ENCODE peak calls at places on chromosomes 2 and 18, in six cellular contexts. I is pancreas, C is PC-9, N is hepatocyte, X is uterus, H is fibroblast of lung. F is an unnamed sample.

GRCh38 chr2:239819974-239820555 is 205.1 kb downstream of the NDUFA10 start:
- DNase-seq in N (no peak), C (no peak), X (no peak), I (no peak), H (no peak), F (no peak)

GRCh38 chr2:1884933-1885580 is 140.7 kb upstream of the PXDN start:
- DNase-seq in C (no peak), N (no peak), I (no peak), X (no peak), H (peak; percentile 77), F (no peak)

GRCh38 chr18:23920054-23920453 is 94.5 kb upstream of the TTC39C start:
- DNase-seq in X (no peak), C (no peak), N (no peak), H (no peak), I (no peak), F (no peak)

GRCh38 chr2:226483745-226484619 is 315.6 kb downstream of the IRS1 start:
- DNase-seq in X (no peak), N (no peak), H (peak; percentile 28), I (no peak), C (peak; percentile 68), F (peak; percentile 80)

GRCh38 chr18:49459404-49460171 is 857 bp downstream of the DYM start:
- DNase-seq in H (no peak), X (no peak), N (no peak), C (no peak), I (no peak), F (no peak)

GRCh38 chr2:223481486-223481885 is 120.7 kb downstream of the SCG2 start:
- DNase-seq in I (no peak), N (no peak), H (no peak), C (no peak), X (no peak), F (no peak)

GRCh38 chr18:55515946-55516710 is 71.9 kb downstream of the TCF4 start:
- DNase-seq in H (no peak), I (no peak), X (no peak), N (no peak), C (no peak), F (no peak)

GRCh38 chr18:80200171-80200931 is 47.0 kb downstream of the PARD6G start:
- DNase-seq in X (no peak), H (peak; percentile 28), C (no peak), N (peak; percentile 39), I (no peak), F (peak; percentile 4)

GRCh38 chr2:3522851-3523481 is 3.6 kb upstream of the ADI1 start:
- DNase-seq in X (peak; percentile 74), C (no peak), H (peak; percentile 65), I (no peak), N (peak; percentile 35), F (no peak)

GRCh38 chr2:119491776-119492525 is 32.3 kb downstream of the SCTR start:
- DNase-seq in I (no peak), H (peak; percentile 44), N (peak; percentile 86), X (no peak), C (peak; percentile 97), F (peak; percentile 92)

GRCh38 chr18:45359275-45360009 is 255.8 kb upstream of the SLC14A2 start:
- DNase-seq in I (peak; percentile 72), C (peak; percentile 78), X (no peak), H (no peak), N (peak; percentile 70), F (peak; percentile 84)

GRCh38 chr18:5452943-5453342 is 90.9 kb downstream of the EPB41L3 start:
- DNase-seq in N (no peak), X (no peak), H (no peak), I (no peak), C (no peak), F (no peak)

GRCh38 chr2:175950512-175950911 is 51.6 kb downstream of the LNPK start:
- DNase-seq in C (peak; percentile 6), H (no peak), X (no peak), N (no peak), I (no peak), F (no peak)

GRCh38 chr2:172438741-172439508 is 11.5 kb downstream of the ITGA6 start:
- DNase-seq in I (no peak), X (no peak), H (peak; percentile 55), C (peak; percentile 99), N (no peak), F (no peak)

GRCh38 chr2:234973008-234973407 is 21.2 kb downstream of the SH3BP4 start:
- DNase-seq in N (no peak), H (no peak), C (no peak), X (no peak), I (no peak), F (no peak)

GRCh38 chr2:72893594-72894319 is 6.5 kb downstream of the SPR start:
- DNase-seq in I (peak; percentile 40), X (no peak), C (peak; percentile 55), N (peak; percentile 79), H (peak; percentile 63), F (peak; percentile 80)

GRCh38 chr2:101036562-101036961 is 34.5 kb downstream of the RPL31 start:
- DNase-seq in N (no peak), C (no peak), H (peak; percentile 67), I (no peak), X (no peak), F (no peak)

GRCh38 chr2:168521342-168521741 is 65.3 kb downstream of the CERS6 start:
- DNase-seq in H (peak; percentile 56), C (no peak), I (no peak), N (no peak), X (no peak), F (no peak)

GRCh38 chr2:69581774-69582581 is 61.6 kb downstream of the AAK1 start:
- DNase-seq in H (no peak), X (no peak), N (no peak), I (peak; percentile 39), C (peak; percentile 67), F (peak; percentile 67)

GRCh38 chr2:36733215-36733614 is 36.7 kb downstream of the VIT start:
- DNase-seq in I (no peak), C (no peak), H (no peak), N (no peak), X (no peak), F (no peak)

GRCh38 chr2:36732701-36733036 is 36.2 kb downstream of the VIT start:
- DNase-seq in I (no peak), H (no peak), X (no peak), N (no peak), C (no peak), F (no peak)

GRCh38 chr2:36729067-36729466 is 32.6 kb downstream of the VIT start:
- DNase-seq in H (no peak), X (no peak), N (no peak), C (no peak), I (no peak), F (no peak)

GRCh38 chr2:36731941-36732700 is 35.6 kb downstream of the VIT start:
- DNase-seq in I (no peak), H (peak; percentile 39), N (peak; percentile 16), X (no peak), C (peak; percentile 87), F (no peak)

GRCh38 chr2:36727586-36727985 is 31.1 kb downstream of the VIT start:
- DNase-seq in N (no peak), C (no peak), H (no peak), X (no peak), I (no peak), F (no peak)
- H3K4me1 ChIP-seq in N (no peaks in the 10 kb centered on the region), C (peaks cover 13% of the 10 kb centered on the region), H (no peaks in the 10 kb centered on the region), X (no peaks in the 10 kb centered on the region), I (no peaks in the 10 kb centered on the region), F (no peaks in the 10 kb centered on the region)

DNA sequence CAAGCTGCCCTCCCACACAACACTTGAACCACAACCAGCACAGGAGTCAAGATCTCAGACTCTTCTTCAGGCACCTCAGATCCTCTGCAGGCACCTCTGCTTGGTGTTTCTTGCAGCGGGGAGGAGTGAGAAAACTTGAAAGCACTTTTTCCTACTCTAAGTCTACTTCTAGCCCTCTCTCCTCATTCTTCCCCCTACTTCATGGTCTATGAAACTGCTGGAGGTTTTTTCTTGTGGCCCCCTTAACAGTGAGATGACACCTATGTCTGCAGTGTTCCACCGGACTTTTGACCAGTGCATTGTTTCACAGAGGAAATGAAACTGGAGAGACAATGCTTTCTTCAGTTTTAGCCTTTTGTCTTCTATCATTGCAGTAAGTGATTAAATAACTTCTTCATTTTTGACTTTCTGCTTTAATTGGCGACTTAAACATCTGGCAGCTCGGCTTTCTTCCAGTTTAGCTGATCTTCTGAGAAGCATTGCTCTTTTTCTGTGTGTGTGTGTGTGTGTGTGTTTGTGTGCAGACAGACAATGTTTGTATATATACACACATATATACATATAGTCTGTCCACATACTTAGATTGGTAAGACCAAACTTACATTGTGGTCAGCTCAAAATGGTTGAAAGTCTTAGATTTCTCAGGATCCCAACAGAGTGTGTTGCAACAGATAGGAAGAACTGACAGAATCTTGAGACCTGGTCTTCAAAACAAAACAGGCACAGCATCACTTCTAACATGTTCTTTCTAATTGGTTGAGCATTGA is 1474.0 kb upstream of the TMEFF2 start:
- DNase-seq in I (no peak), X (no peak), H (no peak), C (no peak), N (no peak), F (no peak)
- H3K4me3 ChIP-seq in I (no peak overlapping the region), X (no peak overlapping the region), H (no peak overlapping the region), C (no peak overlapping the region), N (no peak overlapping the region), F (no peak overlapping the region)

DNA sequence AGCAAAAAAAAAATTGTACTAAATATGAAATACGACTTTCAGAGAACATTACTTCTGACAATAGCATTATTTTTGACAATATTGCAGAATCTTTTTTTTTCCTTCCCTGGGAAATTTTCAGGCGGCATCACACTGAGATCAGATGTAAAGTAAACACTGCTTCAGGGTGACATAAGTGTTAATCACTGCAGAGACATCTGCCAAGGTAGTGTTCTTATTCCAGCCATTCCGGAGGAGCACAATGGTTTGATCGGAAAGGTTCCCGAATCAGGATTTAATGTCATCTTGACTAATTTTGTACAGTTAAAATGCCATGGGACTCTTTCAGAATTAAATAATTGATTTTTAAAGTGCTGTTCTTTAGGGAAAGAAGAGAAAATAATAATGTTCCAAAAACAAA is 56.7 kb upstream of the ZNF236 start:
- DNase-seq in H (peak; percentile 7), N (no peak), X (no peak), I (no peak), C (no peak), F (no peak)
- TF ChIP-seq CTCF in H (no peak), N (no peak), X (no peak), I (no peak), C (no peak), F (no peak)

GRCh38 chr2:196598412-196598811 is 41.1 kb upstream of the CCDC150 start:
- DNase-seq in I (no peak), C (no peak), X (no peak), N (no peak), H (no peak), F (no peak)
- H3K4me1 ChIP-seq in I (no peaks in the 10 kb centered on the region), C (peaks cover 6% of the 10 kb centered on the region), X (no peaks in the 10 kb centered on the region), N (no peaks in the 10 kb centered on the region), H (peaks cover 5% of the 10 kb centered on the region), F (no peaks in the 10 kb centered on the region)

GRCh38 chr2:84686783-84687442 is 170.6 kb downstream of the DNAH6 start:
- DNase-seq in C (no peak), X (no peak), H (no peak), I (no peak), N (no peak), F (no peak)

DNA sequence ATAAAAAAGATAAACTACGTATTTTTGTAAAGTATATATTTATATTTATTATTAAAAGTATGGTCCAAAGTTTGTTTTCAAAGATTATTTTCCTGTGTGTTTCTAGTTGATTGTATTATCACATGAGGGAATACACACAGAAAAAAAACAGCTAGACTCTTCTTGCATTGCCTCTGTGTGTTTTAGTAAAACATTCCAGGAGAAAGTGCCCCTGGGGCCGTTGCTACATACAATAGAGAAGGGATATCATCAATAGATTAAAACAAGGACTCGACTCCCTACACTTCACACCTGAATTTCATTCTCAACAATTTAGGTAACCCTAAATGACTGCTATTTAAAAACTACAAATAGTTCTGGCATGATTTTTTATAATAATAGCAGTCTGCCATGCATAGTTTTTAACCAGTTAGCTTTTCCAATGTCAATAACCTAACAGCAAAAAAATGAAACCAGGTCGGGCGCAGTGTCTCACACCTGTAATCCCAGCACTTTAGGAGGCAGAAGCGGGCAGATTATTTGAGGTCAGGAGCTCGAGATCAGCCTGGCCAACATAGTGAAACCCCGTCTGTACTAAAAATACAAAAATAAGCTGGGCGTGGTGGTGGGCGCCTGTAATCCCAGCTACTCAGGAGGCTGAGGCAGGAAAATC is 171.3 kb downstream of the DNAH6 start:
- DNase-seq in H (no peak), I (no peak), X (no peak), N (no peak), C (no peak), F (no peak)
- H3K4me3 ChIP-seq in H (no peak overlapping the region), I (no peak overlapping the region), X (no peak overlapping the region), N (no peak overlapping the region), C (no peak overlapping the region), F (no peak overlapping the region)